ENCODE peak calls at places on chromosome 14, in six cellular contexts. One of them, this sample, is unnamed.

GRCh38 chr14:23070262-23071129 is 13.2 kb upstream of the CDH24 start:
- DNase-seq in transverse colon: no peak
- DNase-seq in upper lobe of left lung: peak; percentile 14
- DNase-seq in HepG2: no peak
- DNase-seq in A549: no peak
- DNase-seq in K562: peak; percentile 36
- DNase-seq in this sample: no peak

GRCh38 chr14:72745991-72746980 is 147.6 kb downstream of the DPF3 start:
- DNase-seq in transverse colon: no peak
- DNase-seq in upper lobe of left lung: no peak
- DNase-seq in A549: no peak
- DNase-seq in K562: no peak
- DNase-seq in HepG2: no peak
- DNase-seq in this sample: no peak

GRCh38 chr14:20989787-20990600 is at the start of gene METTL17:
- DNase-seq in K562: peak; percentile 86
- DNase-seq in A549: peak; percentile 93
- DNase-seq in upper lobe of left lung: peak; percentile 90
- DNase-seq in transverse colon: peak; percentile 92
- DNase-seq in HepG2: peak; percentile 98
- DNase-seq in this sample: peak; percentile 98

GRCh38 chr14:52121441-52121840 is 52.6 kb upstream of the NID2 start:
- DNase-seq in K562: no peak
- DNase-seq in transverse colon: no peak
- DNase-seq in upper lobe of left lung: no peak
- DNase-seq in HepG2: no peak
- DNase-seq in A549: no peak
- DNase-seq in this sample: no peak

GRCh38 chr14:62988967-62989366 is 56.3 kb downstream of the KCNH5 start:
- DNase-seq in transverse colon: no peak
- DNase-seq in K562: no peak
- DNase-seq in upper lobe of left lung: no peak
- DNase-seq in A549: no peak
- DNase-seq in HepG2: no peak
- DNase-seq in this sample: no peak

GRCh38 chr14:39442293-39442692 is 10.1 kb upstream of the FBXO33 start:
- DNase-seq in K562: no peak
- DNase-seq in A549: no peak
- DNase-seq in HepG2: no peak
- DNase-seq in transverse colon: no peak
- DNase-seq in upper lobe of left lung: no peak
- DNase-seq in this sample: no peak

GRCh38 chr14:93173943-93174395 is 10.7 kb downstream of the MOAP1 start:
- DNase-seq in HepG2: no peak
- DNase-seq in upper lobe of left lung: no peak
- DNase-seq in K562: peak; percentile 53
- DNase-seq in transverse colon: no peak
- DNase-seq in A549: no peak
- DNase-seq in this sample: no peak

GRCh38 chr14:101506921-101507300 is 54.4 kb upstream of the DIO3 start:
- DNase-seq in A549: no peak
- DNase-seq in upper lobe of left lung: peak; percentile 10
- DNase-seq in transverse colon: peak; percentile 5
- DNase-seq in K562: no peak
- DNase-seq in HepG2: no peak
- DNase-seq in this sample: peak; percentile 55

GRCh38 chr14:92408186-92408585 is 85.2 kb downstream of the SLC24A4 start:
- DNase-seq in K562: no peak
- DNase-seq in upper lobe of left lung: no peak
- DNase-seq in A549: no peak
- DNase-seq in HepG2: no peak
- DNase-seq in transverse colon: no peak
- DNase-seq in this sample: no peak

GRCh38 chr14:100278702-100279101 is 27.5 kb downstream of the SLC25A29 start:
- DNase-seq in HepG2: peak; percentile 40
- DNase-seq in A549: no peak
- DNase-seq in transverse colon: no peak
- DNase-seq in K562: no peak
- DNase-seq in upper lobe of left lung: peak; percentile 81
- DNase-seq in this sample: no peak

GRCh38 chr14:104316121-104316722 is 177.8 kb downstream of the KIF26A start:
- DNase-seq in HepG2: no peak
- DNase-seq in upper lobe of left lung: peak; percentile 14
- DNase-seq in transverse colon: peak; percentile 73
- DNase-seq in A549: no peak
- DNase-seq in K562: no peak
- DNase-seq in this sample: no peak

GRCh38 chr14:30069536-30069935 is 141.9 kb upstream of the PRKD1 start:
- DNase-seq in A549: no peak
- DNase-seq in transverse colon: no peak
- DNase-seq in HepG2: no peak
- DNase-seq in upper lobe of left lung: no peak
- DNase-seq in K562: no peak
- DNase-seq in this sample: no peak

GRCh38 chr14:55807059-55807499 is 227.1 kb downstream of the KTN1 start:
- DNase-seq in A549: no peak
- DNase-seq in upper lobe of left lung: peak; percentile 73
- DNase-seq in HepG2: peak; percentile 28
- DNase-seq in transverse colon: peak; percentile 96
- DNase-seq in K562: peak; percentile 29
- DNase-seq in this sample: peak; percentile 80

GRCh38 chr14:79515158-79515557 is 696.1 kb downstream of the DIO2 start:
- DNase-seq in upper lobe of left lung: no peak
- DNase-seq in A549: no peak
- DNase-seq in transverse colon: no peak
- DNase-seq in HepG2: no peak
- DNase-seq in K562: no peak
- DNase-seq in this sample: no peak

GRCh38 chr14:37056473-37056872 is 115.9 kb downstream of the SLC25A21 start:
- DNase-seq in K562: peak; percentile 9
- DNase-seq in transverse colon: no peak
- DNase-seq in A549: peak; percentile 18
- DNase-seq in HepG2: no peak
- DNase-seq in upper lobe of left lung: no peak
- DNase-seq in this sample: no peak

GRCh38 chr14:88995437-88996198 is 171.2 kb downstream of the TTC8 start:
- DNase-seq in upper lobe of left lung: peak; percentile 54
- DNase-seq in K562: no peak
- DNase-seq in A549: peak; percentile 48
- DNase-seq in HepG2: no peak
- DNase-seq in transverse colon: no peak
- DNase-seq in this sample: no peak

GRCh38 chr14:31106768-31107167 is 80.6 kb upstream of the STRN3 start:
- DNase-seq in transverse colon: no peak
- DNase-seq in A549: no peak
- DNase-seq in upper lobe of left lung: no peak
- DNase-seq in HepG2: no peak
- DNase-seq in K562: no peak
- DNase-seq in this sample: no peak

GRCh38 chr14:75205586-75205985 is 29.2 kb upstream of the TMED10 start:
- DNase-seq in transverse colon: no peak
- DNase-seq in K562: no peak
- DNase-seq in upper lobe of left lung: peak; percentile 34
- DNase-seq in HepG2: no peak
- DNase-seq in A549: no peak
- DNase-seq in this sample: no peak

GRCh38 chr14:34018564-34019244 is 67.8 kb upstream of the EGLN3 start:
- DNase-seq in upper lobe of left lung: no peak
- DNase-seq in K562: no peak
- DNase-seq in HepG2: no peak
- DNase-seq in transverse colon: no peak
- DNase-seq in A549: no peak
- DNase-seq in this sample: peak; percentile 80

GRCh38 chr14:51157012-51157411 is 62.1 kb upstream of the TRIM9 start:
- DNase-seq in upper lobe of left lung: no peak
- DNase-seq in K562: no peak
- DNase-seq in transverse colon: no peak
- DNase-seq in A549: peak; percentile 22
- DNase-seq in HepG2: peak; percentile 10
- DNase-seq in this sample: no peak

GRCh38 chr14:54922598-54922997 is 20.0 kb upstream of the GCH1 start:
- DNase-seq in HepG2: no peak
- DNase-seq in K562: no peak
- DNase-seq in A549: no peak
- DNase-seq in transverse colon: no peak
- DNase-seq in upper lobe of left lung: no peak
- DNase-seq in this sample: no peak

GRCh38 chr14:35557221-35557747 is 23.3 kb downstream of the INSM2 start:
- DNase-seq in upper lobe of left lung: no peak
- DNase-seq in K562: no peak
- DNase-seq in HepG2: no peak
- DNase-seq in A549: no peak
- DNase-seq in transverse colon: no peak
- DNase-seq in this sample: no peak

GRCh38 chr14:99850705-99851104 is 57.5 kb downstream of the EML1 start:
- DNase-seq in upper lobe of left lung: no peak
- DNase-seq in A549: no peak
- DNase-seq in HepG2: no peak
- DNase-seq in K562: no peak
- DNase-seq in transverse colon: no peak
- DNase-seq in this sample: peak; percentile 69

DNA sequence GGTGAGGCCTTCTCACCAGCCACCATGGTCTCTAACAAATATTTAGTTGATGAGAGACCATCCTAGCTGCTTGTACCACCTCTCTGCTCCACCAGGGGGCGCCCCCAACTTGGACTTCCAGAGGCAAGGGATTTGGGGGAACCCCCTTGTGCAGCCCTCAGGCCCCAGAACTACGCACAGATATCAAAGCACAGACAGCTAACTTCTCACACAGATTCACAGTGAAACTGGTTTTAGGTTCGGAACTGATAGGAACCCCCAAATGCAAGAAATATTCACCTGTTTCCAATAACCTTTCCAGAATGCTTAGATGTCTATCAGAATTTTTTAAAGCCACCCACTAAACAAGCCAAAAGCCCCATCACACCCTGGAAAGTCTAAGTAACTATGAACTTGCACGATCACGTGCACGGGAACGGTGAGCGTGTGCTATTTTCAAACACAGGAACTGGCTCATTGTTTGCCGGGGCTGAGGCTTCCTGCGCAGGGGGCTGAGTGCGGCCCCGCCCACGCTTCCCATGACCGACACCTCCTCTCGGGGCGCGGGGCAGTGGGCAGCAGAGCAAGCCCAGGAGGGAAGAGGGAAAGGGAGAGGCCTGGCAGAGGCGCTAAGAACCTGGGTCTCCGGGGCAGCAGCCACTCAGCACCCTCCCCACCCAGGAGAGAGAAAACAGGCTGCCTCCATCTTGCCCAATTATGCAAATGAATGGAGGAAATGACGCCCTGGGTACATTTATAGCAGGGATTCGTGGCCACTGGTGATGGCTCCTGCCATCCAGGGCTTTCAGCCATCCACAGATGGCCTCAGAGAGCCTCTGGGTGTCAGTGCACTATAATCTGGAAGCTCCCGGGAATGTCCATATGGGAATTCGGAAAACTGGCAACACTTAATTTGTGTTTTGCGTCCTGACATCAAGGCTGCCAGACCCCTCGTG is 79.4 kb upstream of the GPR68 start:
- DNase-seq in upper lobe of left lung: peak; percentile 93
- DNase-seq in K562: peak; percentile 58
- DNase-seq in HepG2: peak; percentile 45
- DNase-seq in transverse colon: peak; percentile 91
- DNase-seq in A549: peak; percentile 55
- DNase-seq in this sample: peak; percentile 92
- TF ChIP-seq EP300 in upper lobe of left lung: no peak
- TF ChIP-seq EP300 in K562: no peak
- TF ChIP-seq EP300 in HepG2: no peak
- TF ChIP-seq EP300 in transverse colon: no peak
- TF ChIP-seq EP300 in A549: no peak
- TF ChIP-seq EP300 in this sample: no peak

GRCh38 chr14:102645746-102646440 is 53.4 kb downstream of the RCOR1 start:
- DNase-seq in upper lobe of left lung: no peak
- DNase-seq in K562: peak; percentile 65
- DNase-seq in A549: no peak
- DNase-seq in transverse colon: no peak
- DNase-seq in HepG2: no peak
- DNase-seq in this sample: no peak
- TF ChIP-seq POLR2A in upper lobe of left lung: no peak
- TF ChIP-seq POLR2A in K562: no peak
- TF ChIP-seq POLR2A in A549: no peak
- TF ChIP-seq POLR2A in transverse colon: no peak
- TF ChIP-seq POLR2A in HepG2: no peak
- TF ChIP-seq POLR2A in this sample: no peak

DNA sequence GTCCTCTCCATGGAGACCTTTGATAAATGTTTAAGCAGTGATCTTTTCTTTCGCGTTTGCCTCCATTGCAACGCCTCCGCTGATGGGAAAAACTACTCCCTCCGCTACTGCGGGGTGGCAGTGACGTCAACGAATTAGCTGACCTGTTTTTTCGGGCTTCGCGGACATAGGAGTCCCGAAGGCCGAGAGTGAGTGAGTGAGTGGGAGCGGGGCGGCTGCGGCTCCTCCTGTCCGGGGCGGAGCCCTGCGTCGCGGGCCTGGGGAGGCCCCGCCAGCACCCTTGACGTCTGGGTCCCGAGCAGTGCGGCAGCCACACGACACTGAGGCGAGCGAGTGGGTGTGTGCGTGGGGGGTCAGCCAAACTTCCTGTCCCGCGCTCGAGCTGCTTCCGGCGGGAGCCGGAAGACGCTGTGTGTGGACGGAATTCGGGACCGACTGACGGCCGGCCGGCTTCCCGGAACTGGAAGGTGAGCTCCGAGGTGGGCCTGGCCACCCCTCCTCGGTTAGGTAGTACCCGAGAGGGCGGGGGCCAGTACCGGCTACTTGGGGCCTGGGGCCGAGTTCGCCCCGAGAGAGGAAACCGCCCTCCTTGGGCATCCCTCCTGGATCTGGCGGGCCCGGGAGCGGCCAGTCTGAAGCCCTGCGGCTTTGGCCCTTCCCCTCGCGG is at the start of gene ZNF410:
- DNase-seq in K562: peak; percentile 90
- DNase-seq in HepG2: peak; percentile 90
- DNase-seq in transverse colon: peak; percentile 94
- DNase-seq in A549: peak; percentile 92
- DNase-seq in upper lobe of left lung: peak; percentile 97
- DNase-seq in this sample: peak; percentile 98
- TF ChIP-seq EP300 in K562: peak; percentile 54
- TF ChIP-seq EP300 in HepG2: no peak
- TF ChIP-seq EP300 in transverse colon: no peak
- TF ChIP-seq EP300 in A549: no peak
- TF ChIP-seq EP300 in upper lobe of left lung: no peak
- TF ChIP-seq EP300 in this sample: no peak

DNA sequence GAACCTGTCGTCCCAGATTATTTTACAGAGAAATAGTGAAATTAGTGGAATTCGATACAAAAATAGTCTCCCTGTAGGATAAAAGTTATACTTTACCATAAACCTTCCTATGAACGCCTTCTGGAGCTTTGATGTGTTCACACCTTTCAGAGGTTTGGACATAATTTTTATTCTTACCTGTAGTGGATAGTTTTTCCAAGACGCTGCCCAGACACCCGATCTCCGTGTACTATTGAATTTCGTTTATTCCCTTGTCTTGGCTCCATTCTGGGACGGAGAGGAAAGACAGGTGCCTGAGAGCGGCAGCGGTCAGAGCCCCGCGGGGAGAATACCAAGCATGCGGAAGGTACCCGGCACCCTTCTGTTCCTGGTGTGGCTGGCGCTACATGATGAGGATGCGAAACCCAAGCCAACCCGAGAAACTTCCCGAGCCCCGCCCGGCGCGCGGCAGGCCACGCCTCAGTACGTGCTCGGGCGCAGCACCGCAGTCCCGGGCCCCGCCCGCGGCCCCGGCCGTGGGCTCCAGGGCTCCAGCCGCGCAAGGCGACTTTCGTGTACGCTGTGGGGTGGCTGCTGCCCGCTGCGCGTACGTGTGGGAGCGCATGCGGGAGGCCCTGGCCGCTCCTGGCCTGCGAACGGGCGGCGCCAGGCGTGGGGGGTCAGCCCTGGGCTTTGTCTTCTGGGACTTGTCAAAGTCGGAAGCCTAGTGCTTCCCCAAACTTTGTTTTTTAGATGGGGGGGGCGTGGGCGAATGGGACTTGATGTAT is 11.3 kb upstream of the SNAPC1 start:
- DNase-seq in A549: peak; percentile 76
- DNase-seq in upper lobe of left lung: peak; percentile 95
- DNase-seq in K562: peak; percentile 85
- DNase-seq in transverse colon: peak; percentile 91
- DNase-seq in HepG2: no peak
- DNase-seq in this sample: peak; percentile 92
- TF ChIP-seq POLR2A in A549: peak; percentile 63
- TF ChIP-seq POLR2A in upper lobe of left lung: peak; percentile 96
- TF ChIP-seq POLR2A in K562: peak; percentile 55
- TF ChIP-seq POLR2A in transverse colon: peak; percentile 76
- TF ChIP-seq POLR2A in HepG2: no peak
- TF ChIP-seq POLR2A in this sample: peak; percentile 16

This sample was measured in sigmoid colon.